ENCODE peak calls at places on chromosomes 13 and 19, in four cellular contexts. W is testis, X is psoas muscle, N is astrocyte. U is an unnamed sample.
A peak's percentile ranks its signal among the peaks of the same experiment; 100 is the strongest.

GRCh38 chr13:94272038-94272437 is 207.4 kb downstream of the DCT start:
- DNase-seq in W (no peak), X (no peak), N (peak; percentile 22), U (no peak)

GRCh38 chr13:78478183-78478582 is 125.2 kb downstream of the POU4F1 start:
- DNase-seq in W (no peak), X (no peak), N (no peak), U (no peak)

GRCh38 chr13:111005808-111006494 is 91.1 kb upstream of the ANKRD10 start:
- DNase-seq in X (peak; percentile 72), N (peak; percentile 15), W (peak; percentile 66), U (no peak)

GRCh38 chr19:45340232-45340898 is at the start of gene KLC3:
- DNase-seq in X (no peak), N (no peak), W (peak; percentile 42), U (peak; percentile 53)

GRCh38 chr13:56558698-56559320 is 581.9 kb upstream of the PRR20A start:
- DNase-seq in N (no peak), W (no peak), X (no peak), U (no peak)

GRCh38 chr13:78589206-78589605 is 14.1 kb downstream of the POU4F1 start:
- DNase-seq in W (peak; percentile 39), X (no peak), N (no peak), U (no peak)

GRCh38 chr13:113411216-113412023 is 41.9 kb downstream of the ADPRHL1 start:
- DNase-seq in N (peak; percentile 97), W (no peak), X (peak; percentile 97), U (no peak)

GRCh38 chr13:51058461-51059167 is 52.5 kb downstream of the C13orf42 start:
- DNase-seq in X (no peak), W (no peak), N (no peak), U (no peak)

GRCh38 chr13:20717581-20718542 is 14.4 kb downstream of the IL17D start:
- DNase-seq in X (no peak), W (no peak), N (no peak), U (no peak)

GRCh38 chr13:40503966-40504591 is 162.4 kb downstream of the FOXO1 start:
- DNase-seq in W (no peak), N (peak; percentile 99), X (no peak), U (no peak)

GRCh38 chr13:26695360-26695705 is 65.3 kb downstream of the GPR12 start:
- DNase-seq in W (no peak), N (no peak), X (peak; percentile 59), U (no peak)

GRCh38 chr19:1568320-1569019 is at the start of gene MEX3D:
- DNase-seq in W (peak; percentile 77), X (peak; percentile 88), N (peak; percentile 4), U (peak; percentile 54)

GRCh38 chr19:1690570-1691307 is 38.3 kb upstream of the TCF3 start:
- DNase-seq in N (no peak), X (no peak), W (peak; percentile 84), U (peak; percentile 55)

GRCh38 chr13:105971720-105972119 is 563.7 kb downstream of the EFNB2 start:
- DNase-seq in N (no peak), W (no peak), X (no peak), U (no peak)

GRCh38 chr13:30618186-30618937 is 642 bp downstream of the USPL1 start:
- DNase-seq in N (no peak), X (peak; percentile 60), W (peak; percentile 26), U (peak; percentile 56)

GRCh38 chr19:8457209-8457608 is 12.4 kb downstream of the HNRNPM start:
- DNase-seq in W (no peak), X (no peak), N (no peak), U (no peak)

GRCh38 chr19:1524206-1524971 is 512 bp downstream of the PLK5 start:
- DNase-seq in W (no peak), X (no peak), N (no peak), U (no peak)

GRCh38 chr19:10871711-10872550 is 578 bp downstream of the CARM1 start:
- DNase-seq in N (no peak), X (peak; percentile 81), W (peak; percentile 37), U (no peak)

GRCh38 chr19:519449-519865 is 12.1 kb upstream of the CDC34 start:
- DNase-seq in W (no peak), N (no peak), X (peak; percentile 50), U (no peak)

GRCh38 chr19:4051175-4052101 is 15.3 kb downstream of the ZBTB7A start:
- DNase-seq in N (peak; percentile 45), X (peak; percentile 80), W (no peak), U (no peak)

GRCh38 chr13:27821566-27821965 is 29.3 kb downstream of the GSX1 start:
- DNase-seq in N (no peak), W (no peak), X (no peak), U (no peak)

GRCh38 chr19:33052352-33052972 is 12.2 kb downstream of the RHPN2 start:
- DNase-seq in W (no peak), N (peak; percentile 14), X (no peak), U (no peak)

GRCh38 chr13:66875264-66875663 is 354.9 kb downstream of the PCDH9 start:
- DNase-seq in X (no peak), W (no peak), N (no peak), U (no peak)

GRCh38 chr19:58543826-58544590 is at the start of gene TRIM28:
- DNase-seq in W (peak; percentile 98), X (peak; percentile 99), N (peak; percentile 97), U (peak; percentile 100)

GRCh38 chr19:38978315-38978689 is 2.8 kb upstream of the FBXO17 start:
- DNase-seq in N (no peak), X (no peak), W (no peak), U (no peak)

GRCh38 chr19:38977445-38978314 is 2.1 kb upstream of the FBXO17 start:
- DNase-seq in W (no peak), N (peak; percentile 35), X (no peak), U (no peak)

GRCh38 chr19:38975214-38975860 is at the start of gene FBXO17:
- DNase-seq in X (peak; percentile 65), N (peak; percentile 60), W (peak; percentile 49), U (no peak)

GRCh38 chr19:38974599-38975213 is 836 bp downstream of the FBXO17 start:
- DNase-seq in X (no peak), N (no peak), W (no peak), U (no peak)

DNA sequence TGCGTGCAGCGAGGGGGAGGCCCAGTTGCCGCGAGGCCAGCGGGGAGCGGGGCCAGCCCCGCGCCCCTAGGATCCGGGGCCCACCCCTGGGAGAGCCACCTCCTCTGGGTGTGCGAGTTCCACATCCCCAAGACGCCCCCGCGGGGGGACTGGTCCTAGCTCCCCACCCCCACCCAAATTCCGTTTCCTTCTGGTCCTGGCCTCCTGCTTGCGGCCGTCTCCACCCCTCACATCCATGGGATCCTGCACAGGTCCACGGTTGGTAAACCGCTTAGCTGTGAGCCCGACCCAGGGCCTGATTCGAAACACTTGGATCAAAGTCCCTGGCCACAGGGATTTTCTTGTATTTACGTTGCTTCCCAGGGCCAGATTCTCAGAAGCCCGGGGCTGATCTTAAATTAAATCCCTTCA is 324 bp upstream of the FBXO17 start:
- DNase-seq in X (no peak), N (peak; percentile 36), W (peak; percentile 32), U (no peak)
- H3K4me3 ChIP-seq in X (peak overlapping the region; percentile 80), N (peak overlapping the region; percentile 55), W (peak overlapping the region; percentile 60), U (no peak overlapping the region)

GRCh38 chr19:7450243-7451223 is 38.3 kb downstream of the PEX11G start:
- DNase-seq in W (no peak), X (no peak), N (peak; percentile 47), U (no peak)

GRCh38 chr19:7455600-7456296 is 33.1 kb downstream of the PEX11G start:
- DNase-seq in N (no peak), X (no peak), W (no peak), U (no peak)

GRCh38 chr19:7456964-7457541 is 31.8 kb downstream of the PEX11G start:
- DNase-seq in W (no peak), X (no peak), N (no peak), U (no peak)

GRCh38 chr19:7458675-7459074 is 30.2 kb downstream of the PEX11G start:
- DNase-seq in W (no peak), X (no peak), N (no peak), U (no peak)

DNA sequence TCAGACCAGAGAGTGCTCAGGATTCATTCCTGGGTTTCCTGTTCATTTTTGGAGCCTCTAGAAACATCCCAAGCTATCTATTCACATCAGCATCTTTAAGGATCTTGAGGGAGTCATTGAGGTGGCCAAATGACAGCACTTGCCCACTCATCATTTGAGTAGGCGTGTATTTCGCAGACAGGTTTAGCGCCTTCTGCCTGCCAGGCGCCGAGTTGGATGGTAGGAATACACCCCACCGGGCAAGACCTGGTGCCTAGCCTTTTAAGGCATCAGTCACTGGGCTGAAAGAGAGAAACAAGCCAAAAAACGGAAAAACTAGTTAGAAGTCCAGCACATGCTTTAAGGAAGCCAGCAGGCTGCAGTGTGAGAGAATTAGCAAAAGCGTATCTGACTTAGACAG is 33.8 kb downstream of the PEX11G start:
- DNase-seq in W (no peak), X (no peak), N (no peak), U (no peak)
- H3K4me1 ChIP-seq in W (no peaks in the 10 kb centered on the region), X (no peaks in the 10 kb centered on the region), N (peaks cover 2% of the 10 kb centered on the region), U (no peaks in the 10 kb centered on the region)

DNA sequence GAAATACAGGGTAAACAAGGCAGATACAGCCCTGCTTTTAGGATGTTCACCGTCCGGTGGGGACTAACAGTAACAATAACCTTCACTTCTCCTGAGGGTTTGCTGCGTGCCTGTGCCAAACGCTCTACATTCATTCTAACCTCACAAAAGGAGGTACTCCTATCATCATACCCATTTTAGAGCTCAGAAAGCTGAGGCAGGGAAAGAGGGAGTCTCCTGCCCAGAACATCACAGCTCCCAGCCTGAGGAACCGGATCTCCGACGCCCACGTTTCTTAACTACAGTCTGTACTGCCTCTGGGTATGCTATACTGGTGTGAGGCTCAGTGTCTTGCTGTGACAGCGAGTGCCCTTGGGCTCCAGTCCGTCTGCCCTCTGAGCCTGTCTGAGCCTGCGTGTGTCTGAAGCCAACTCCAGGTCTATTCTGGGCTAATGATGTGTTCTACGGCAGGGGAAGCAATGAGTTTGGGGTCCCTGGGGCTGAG is 5.1 kb downstream of the LIPE start:
- DNase-seq in W (no peak), X (no peak), N (no peak), U (no peak)
- H3K4me3 ChIP-seq in W (no peak overlapping the region), X (peak overlapping the region; percentile 61), N (no peak overlapping the region), U (peak overlapping the region; percentile 78)

DNA sequence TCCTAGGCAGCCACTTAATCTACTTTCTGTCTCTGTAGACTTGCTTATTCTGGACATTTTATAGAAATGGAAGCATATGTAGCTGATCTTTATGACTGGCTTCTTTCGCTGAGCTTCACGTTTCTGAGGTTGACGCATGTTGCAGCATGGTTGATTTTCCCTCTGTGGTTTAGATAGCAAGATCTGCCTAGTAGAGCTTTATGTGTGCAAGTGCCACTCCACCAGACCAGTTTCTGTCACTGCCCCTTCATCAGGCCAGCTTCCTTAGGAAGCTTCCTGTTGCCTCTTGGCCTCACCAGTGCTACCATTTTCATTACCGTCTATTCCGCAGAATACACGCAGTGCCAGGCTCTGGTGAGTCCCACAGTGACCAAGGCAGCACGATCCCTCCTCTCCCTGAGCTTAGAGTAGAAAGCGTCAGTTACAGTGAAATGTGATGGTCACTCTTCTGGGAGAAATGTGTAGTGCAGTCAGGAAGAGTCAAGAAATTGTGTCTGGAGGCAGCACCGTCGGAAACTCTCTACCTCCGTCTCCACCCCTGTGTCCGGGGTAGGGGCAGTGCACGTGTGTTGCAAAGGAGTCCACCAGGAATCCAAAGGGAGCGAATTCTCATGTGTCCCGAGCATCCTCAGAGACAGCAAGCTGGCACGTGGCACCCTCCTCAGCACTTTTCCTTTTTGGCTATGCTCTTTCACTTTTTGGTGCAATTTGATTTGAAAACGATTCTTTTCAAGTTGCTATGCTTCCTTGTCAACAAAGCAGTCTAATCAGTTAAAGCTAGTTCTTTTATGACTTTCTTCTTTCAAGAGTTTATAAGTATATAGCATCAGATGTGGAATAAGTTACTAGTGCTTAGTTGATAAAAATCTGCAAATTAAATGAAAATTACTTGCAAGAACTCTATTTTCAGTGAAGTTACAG is 45.4 kb upstream of the GPR183 start:
- DNase-seq in X (no peak), W (no peak), N (no peak), U (no peak)
- H3K4me1 ChIP-seq in X (no peaks in the 10 kb centered on the region), W (peaks cover 18% of the 10 kb centered on the region), N (peaks cover 29% of the 10 kb centered on the region), U (peaks cover 75% of the 10 kb centered on the region)